ENCODE peak calls at places on chromosomes 3 and 15, in four cellular contexts. V is NCI-H1105 treated with DMSO at 0.1 percent for 48 hours, B is adrenal gland, D is globus pallidus. N is an unnamed sample.

GRCh38 chr15:90286678-90287077 is 21.2 kb downstream of the NGRN start:
- DNase-seq in V (no peak), B (no peak), D (no peak), N (peak)

GRCh38 chr15:60787737-60788513 is 309.0 kb upstream of the ICE2 start:
- DNase-seq in V (no peak), B (no peak), D (no peak), N (no peak)

GRCh38 chr15:65939901-65940617 is 70.8 kb downstream of the RAB11A start:
- DNase-seq in V (peak), B (peak), D (no peak), N (peak)

GRCh38 chr15:57696146-57696545 is 10.4 kb upstream of the POLR2M start:
- DNase-seq in V (peak), B (no peak), D (no peak), N (peak)

GRCh38 chr3:65438096-65438495 is 600.6 kb downstream of the MAGI1 start:
- DNase-seq in V (no peak), B (no peak), D (no peak), N (no peak)

GRCh38 chr3:18443670-18444596 is 18.8 kb upstream of the SATB1 start:
- DNase-seq in V (peak), B (peak), D (peak), N (no peak)

GRCh38 chr3:9779197-9779596 is 9.4 kb upstream of the CAMK1 start:
- DNase-seq in V (no peak), B (no peak), D (no peak), N (no peak)

GRCh38 chr15:83983634-83984458 is 251.7 kb upstream of the GOLGA6L4 start:
- DNase-seq in V (no peak), B (no peak), D (no peak), N (no peak)

GRCh38 chr15:72614810-72615532 is 39.5 kb upstream of the GOLGA6B start:
- DNase-seq in V (peak), B (no peak), D (no peak), N (peak)

GRCh38 chr15:34436956-34437442 is 609 bp downstream of the GOLGA8A start:
- DNase-seq in V (no peak), B (peak), D (peak), N (peak)

GRCh38 chr3:124887177-124887995 is at the start of gene ITGB5:
- DNase-seq in V (no peak), B (peak), D (peak), N (no peak)

N was measured in NCI-H345.